ENCODE peak calls at places on chromosome 13, in nine cellular contexts. O is heart right ventricle; P is esophagus squamous epithelium; K is CD8-positive, alpha-beta memory T cell; V is CD4-positive, CD25-positive, alpha-beta regulatory T cell; D is AG09309; X is colonic mucosa; Y is kidney epithelial cell; U is astrocyte. A is an unnamed sample.

GRCh38 chr13:96551540-96551939 is 442.7 kb downstream of the OXGR1 start:
- DNase-seq in O (no peak), P (no peak), K (no peak), V (no peak), D (no peak), X (no peak), Y (peak), U (no peak), A (no peak)

GRCh38 chr13:44575741-44576395 is at the start of gene TSC22D1:
- DNase-seq in O (peak), P (no peak), K (peak), V (peak), D (peak), X (peak), Y (no peak), U (peak), A (no peak)

GRCh38 chr13:46386426-46386995 is 541 bp downstream of the RUBCNL start:
- DNase-seq in O (no peak), P (no peak), K (no peak), V (no peak), D (no peak), X (no peak), Y (no peak), U (no peak), A (no peak)

GRCh38 chr13:38630780-38631179 is 56.1 kb upstream of the FREM2 start:
- DNase-seq in O (no peak), P (no peak), K (no peak), V (no peak), D (no peak), X (no peak), Y (no peak), U (peak), A (no peak)

GRCh38 chr13:36421447-36421846 is 10.8 kb upstream of the CCNA1 start:
- DNase-seq in O (no peak), P (no peak), K (no peak), V (no peak), D (no peak), X (no peak), Y (no peak), U (peak), A (no peak)

GRCh38 chr13:92547256-92547655 is 679.4 kb upstream of the GPC6 start:
- DNase-seq in O (no peak), P (no peak), K (no peak), V (no peak), D (no peak), X (no peak), Y (peak), U (peak), A (no peak)

GRCh38 chr13:40313269-40314200 is 352.9 kb downstream of the FOXO1 start:
- DNase-seq in O (no peak), P (no peak), K (no peak), V (no peak), D (no peak), X (no peak), Y (no peak), U (peak), A (no peak)

GRCh38 chr13:38787550-38787949 is 100.7 kb downstream of the FREM2 start:
- DNase-seq in O (no peak), P (no peak), K (no peak), V (no peak), D (no peak), X (no peak), Y (no peak), U (no peak), A (no peak)

GRCh38 chr13:95191821-95192220 is 109.4 kb downstream of the ABCC4 start:
- DNase-seq in O (peak), P (no peak), K (peak), V (peak), D (peak), X (peak), Y (peak), U (peak), A (peak)

GRCh38 chr13:47094734-47095434 is 198.0 kb upstream of the HTR2A start:
- DNase-seq in O (no peak), P (no peak), K (no peak), V (no peak), D (no peak), X (no peak), Y (no peak), U (no peak), A (peak)

GRCh38 chr13:80251403-80251802 is 89.5 kb downstream of the SPRY2 start:
- DNase-seq in O (no peak), P (no peak), K (no peak), V (no peak), D (no peak), X (no peak), Y (no peak), U (peak), A (no peak)

DNA sequence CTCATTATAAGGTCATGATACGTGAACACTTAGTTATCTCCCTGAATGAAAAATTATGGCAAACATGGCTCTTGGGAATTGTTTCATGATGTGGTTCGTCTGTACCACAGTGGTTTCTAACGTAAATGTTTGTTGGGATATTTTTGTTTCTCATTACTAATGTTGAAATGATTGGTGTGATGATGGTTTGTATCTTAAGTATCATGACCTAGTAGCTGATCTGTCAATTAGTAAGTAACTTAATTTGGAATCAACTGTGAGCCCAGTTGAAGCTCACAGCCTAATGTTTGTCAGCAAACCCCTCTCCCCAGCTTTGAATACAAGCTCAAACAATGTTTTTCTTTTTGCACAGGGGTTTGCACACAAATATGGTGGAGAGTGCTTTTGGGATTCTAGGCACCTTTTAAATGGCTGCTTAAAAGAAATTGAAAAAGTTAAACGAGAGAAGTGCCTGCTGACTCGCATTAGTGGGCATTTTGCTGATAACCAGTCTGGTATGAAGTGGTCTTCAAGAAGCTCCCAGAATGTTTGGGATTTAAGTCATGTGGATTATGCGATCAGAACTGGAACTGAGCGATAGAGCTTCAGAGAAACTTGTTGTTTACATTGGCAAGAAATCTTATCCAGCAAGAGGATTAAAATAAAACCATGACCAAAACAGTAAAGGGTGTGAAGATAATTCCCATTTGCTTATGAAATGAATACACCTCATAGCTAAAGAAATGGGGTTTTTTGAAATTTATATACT is 68.2 kb downstream of the LMO7 start:
- DNase-seq in O (no peak), P (no peak), K (no peak), V (no peak), D (no peak), X (no peak), Y (no peak), U (peak), A (no peak)
- H3K4me3 ChIP-seq in O (no peak), P (peak), K (no peak), V (no peak), D (no peak), X (no peak), Y (no peak), U (no peak), A (no peak)

GRCh38 chr13:99566125-99567083 is 65.1 kb downstream of the TM9SF2 start:
- DNase-seq in O (no peak), P (no peak), K (no peak), V (no peak), D (no peak), X (no peak), Y (no peak), U (no peak), A (no peak)

GRCh38 chr13:99564389-99564788 is 63.1 kb downstream of the TM9SF2 start:
- DNase-seq in O (no peak), P (no peak), K (no peak), V (no peak), D (no peak), X (no peak), Y (no peak), U (no peak), A (no peak)

GRCh38 chr13:99565478-99566124 is 64.3 kb downstream of the TM9SF2 start:
- DNase-seq in O (no peak), P (no peak), K (no peak), V (no peak), D (no peak), X (no peak), Y (no peak), U (no peak), A (no peak)
- H3K4me3 ChIP-seq in O (no peak), P (no peak), K (no peak), V (peak), D (no peak), X (no peak), Y (no peak), U (no peak), A (no peak)

GRCh38 chr13:112883241-112883945 is 85.6 kb upstream of the MCF2L start:
- DNase-seq in O (no peak), P (no peak), K (no peak), V (no peak), D (no peak), X (no peak), Y (no peak), U (no peak), A (no peak)
- H3K4me3 ChIP-seq in O (no peak), P (no peak), K (no peak), V (no peak), D (no peak), X (no peak), Y (no peak), U (no peak), A (no peak)

DNA sequence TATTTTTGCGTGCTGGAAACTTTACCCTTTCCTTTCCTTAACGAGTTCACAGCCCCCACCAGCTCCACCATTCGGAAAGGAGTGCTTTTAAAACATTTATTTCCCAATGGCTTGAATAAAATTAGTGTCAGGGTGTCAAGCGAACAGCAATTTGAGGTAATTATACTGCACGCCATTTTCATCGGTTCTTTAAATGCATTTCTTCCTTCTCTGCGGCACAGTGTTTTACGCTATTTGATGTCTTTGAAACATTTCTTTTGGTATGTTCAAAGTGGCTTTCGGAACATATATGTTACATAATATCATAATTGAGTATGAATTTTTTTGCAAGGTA is 319 bp upstream of the SLITRK1 start:
- DNase-seq in O (no peak), P (no peak), K (no peak), V (no peak), D (no peak), X (no peak), Y (no peak), U (no peak), A (no peak)
- H3K4me3 ChIP-seq in O (no peak), P (no peak), K (no peak), V (no peak), D (peak), X (no peak), Y (no peak), U (peak), A (peak)

GRCh38 chr13:111621164-111621563 is 300.7 kb downstream of the TEX29 start:
- DNase-seq in O (no peak), P (no peak), K (no peak), V (no peak), D (no peak), X (no peak), Y (no peak), U (no peak), A (no peak)
- H3K4me3 ChIP-seq in O (no peak), P (no peak), K (no peak), V (no peak), D (no peak), X (no peak), Y (no peak), U (no peak), A (no peak)

DNA sequence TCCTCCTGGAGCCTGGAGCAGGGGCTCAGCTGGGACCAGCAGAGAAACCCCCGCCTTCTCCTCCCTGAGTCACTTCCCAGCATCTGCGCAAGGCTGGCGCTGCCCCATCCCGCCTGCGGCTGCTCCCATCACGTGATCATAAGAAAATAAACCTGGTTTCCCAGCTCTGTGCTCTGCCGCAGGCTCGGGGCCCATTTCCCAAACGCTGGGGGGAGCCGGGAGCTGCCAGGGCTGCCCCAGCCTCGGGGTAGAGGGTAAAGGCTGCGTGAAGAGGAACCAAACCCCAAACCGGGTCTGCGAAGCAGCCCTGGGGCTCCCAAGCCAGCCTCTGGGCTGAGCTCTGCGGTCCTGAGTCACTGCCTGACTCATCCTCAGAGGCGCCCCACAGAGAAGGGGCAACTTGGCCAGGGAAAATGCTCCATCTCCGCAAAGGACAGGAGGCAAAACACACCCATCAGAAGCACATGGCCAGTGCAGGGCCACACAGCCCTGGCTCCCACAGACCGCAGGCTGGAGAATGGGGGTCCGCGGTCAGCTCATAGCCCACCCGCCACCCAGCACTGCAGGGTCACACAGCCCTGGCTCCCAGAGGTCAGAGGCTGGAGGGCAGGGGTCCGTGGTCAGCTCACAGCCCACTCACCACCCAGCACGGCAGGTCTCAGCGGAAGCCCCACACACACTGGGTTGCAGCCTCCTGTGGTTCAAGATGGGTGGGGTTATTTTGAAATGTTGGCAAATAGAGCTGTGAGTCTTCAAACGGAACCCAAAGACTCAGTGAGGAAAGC is 67.1 kb downstream of the RASA3 start:
- DNase-seq in O (peak), P (peak), K (peak), V (peak), D (peak), X (peak), Y (peak), U (peak), A (no peak)
- H3K4me3 ChIP-seq in O (peak), P (peak), K (peak), V (peak), D (peak), X (no peak), Y (no peak), U (peak), A (peak)

GRCh38 chr13:31093145-31093885 is 68.4 kb downstream of the HSPH1 start:
- DNase-seq in O (no peak), P (no peak), K (no peak), V (no peak), D (no peak), X (no peak), Y (no peak), U (no peak), A (no peak)
- H3K4me3 ChIP-seq in O (no peak), P (no peak), K (no peak), V (no peak), D (no peak), X (no peak), Y (no peak), U (no peak), A (no peak)

A was measured in iPS DF 6.9.